ENCODE peak calls at places on chromosome 19, in eight cellular contexts. E is SK-N-SH, T is psoas muscle, V is foreskin keratinocyte, P is spleen, R is astrocyte, J is H1, Z is OCI-LY7. K is an unnamed sample. For H3K4me1, the result is how much of the 10 kb centered on the place peaks cover.

GRCh38 chr19:42152285-42152684 is 20.0 kb upstream of the POU2F2 start:
- DNase-seq in E (peak), T (no peak), V (no peak), P (no peak), R (no peak), J (no peak), Z (no peak), K (no peak)

GRCh38 chr19:45478454-45479238 is 10.8 kb downstream of the FOSB start:
- DNase-seq in E (peak), T (peak), V (peak), P (peak), R (peak), J (no peak), Z (peak), K (peak)

GRCh38 chr19:29529646-29530548 is 4.1 kb downstream of the VSTM2B start:
- DNase-seq in E (peak), T (no peak), V (no peak), P (peak), R (no peak), J (no peak), Z (no peak), K (no peak)

GRCh38 chr19:370641-371330 is 26.2 kb upstream of the MIER2 start:
- DNase-seq in E (no peak), T (no peak), V (no peak), P (peak), R (no peak), J (no peak), Z (no peak), K (no peak)

GRCh38 chr19:6076291-6076665 is 34.0 kb downstream of the RFX2 start:
- DNase-seq in E (no peak), T (no peak), V (no peak), P (no peak), R (no peak), J (no peak), Z (no peak), K (no peak)

GRCh38 chr19:18503971-18504885 is 17.6 kb downstream of the ELL start:
- DNase-seq in E (no peak), T (no peak), V (no peak), P (peak), R (no peak), J (no peak), Z (no peak), K (no peak)

GRCh38 chr19:39660661-39661060 is 4.9 kb downstream of the LGALS16 start:
- DNase-seq in E (no peak), T (no peak), V (no peak), P (no peak), R (no peak), J (no peak), Z (no peak), K (no peak)

GRCh38 chr19:18558202-18558555 is 509 bp downstream of the KXD1 start:
- DNase-seq in E (no peak), T (no peak), V (no peak), P (no peak), R (no peak), J (no peak), Z (no peak), K (no peak)

GRCh38 chr19:12828494-12828893 is 5.9 kb downstream of the RTBDN start:
- DNase-seq in E (peak), T (no peak), V (no peak), P (no peak), R (no peak), J (no peak), Z (peak), K (no peak)

GRCh38 chr19:18481505-18482222 is 40.2 kb downstream of the ELL start:
- DNase-seq in E (no peak), T (no peak), V (no peak), P (no peak), R (peak), J (no peak), Z (no peak), K (no peak)

GRCh38 chr19:8571006-8571411 is 6.2 kb downstream of the MYO1F start:
- DNase-seq in E (no peak), T (no peak), V (no peak), P (peak), R (peak), J (no peak), Z (no peak), K (peak)

GRCh38 chr19:44303305-44303704 is 1.5 kb downstream of the ZNF235 start:
- DNase-seq in E (peak), T (no peak), V (no peak), P (no peak), R (no peak), J (no peak), Z (no peak), K (no peak)

GRCh38 chr19:14073925-14074838 is 1.6 kb downstream of the MISP3 start:
- DNase-seq in E (peak), T (no peak), V (peak), P (peak), R (no peak), J (no peak), Z (peak), K (no peak)

GRCh38 chr19:13920940-13921744 is 15.1 kb downstream of the CC2D1A start:
- DNase-seq in E (peak), T (no peak), V (no peak), P (no peak), R (peak), J (no peak), Z (peak), K (no peak)

GRCh38 chr19:19453129-19453461 is 47.6 kb downstream of the GATAD2A start:
- DNase-seq in E (no peak), T (no peak), V (no peak), P (no peak), R (no peak), J (no peak), Z (no peak), K (no peak)

GRCh38 chr19:3699071-3699740 is 1.1 kb downstream of the PIP5K1C start:
- DNase-seq in E (peak), T (peak), V (peak), P (peak), R (peak), J (no peak), Z (peak), K (peak)

GRCh38 chr19:23999821-24000610 is 85.3 kb downstream of the ZNF726 start:
- DNase-seq in E (no peak), T (no peak), V (peak), P (no peak), R (no peak), J (no peak), Z (no peak), K (no peak)

GRCh38 chr19:483332-484072 is 12.8 kb upstream of the MADCAM1 start:
- DNase-seq in E (peak), T (no peak), V (no peak), P (peak), R (no peak), J (no peak), Z (no peak), K (peak)

GRCh38 chr19:12939292-12939606 is 840 bp downstream of the CALR start:
- DNase-seq in E (no peak), T (no peak), V (no peak), P (no peak), R (peak), J (no peak), Z (peak), K (no peak)

GRCh38 chr19:56736571-56736970 is 65.0 kb upstream of the ZNF835 start:
- DNase-seq in E (no peak), T (no peak), V (no peak), P (no peak), R (no peak), J (no peak), Z (no peak), K (no peak)

GRCh38 chr19:32373614-32374295 is 28.3 kb downstream of the ZNF507 start:
- DNase-seq in E (no peak), T (no peak), V (peak), P (no peak), R (peak), J (no peak), Z (no peak), K (no peak)

GRCh38 chr19:46678110-46678732 is 17.2 kb upstream of the DACT3 start:
- DNase-seq in E (peak), T (no peak), V (no peak), P (peak), R (no peak), J (no peak), Z (peak), K (peak)

GRCh38 chr19:5403968-5404640 is 51.1 kb upstream of the ZNRF4 start:
- DNase-seq in E (no peak), T (peak), V (peak), P (peak), R (peak), J (peak), Z (peak), K (peak)

GRCh38 chr19:30671622-30672051 is 299.5 kb downstream of the ZNF536 start:
- DNase-seq in E (no peak), T (no peak), V (no peak), P (peak), R (no peak), J (no peak), Z (no peak), K (no peak)

GRCh38 chr19:4870025-4870700 is 2.7 kb upstream of the PLIN3 start:
- DNase-seq in E (no peak), T (peak), V (peak), P (peak), R (peak), J (peak), Z (no peak), K (peak)

GRCh38 chr19:43720936-43721335 is 5.1 kb downstream of the IRGC start:
- DNase-seq in E (no peak), T (no peak), V (no peak), P (no peak), R (no peak), J (no peak), Z (no peak), K (no peak)

GRCh38 chr19:8580710-8581281 is 3.6 kb upstream of the MYO1F start:
- DNase-seq in E (peak), T (peak), V (no peak), P (peak), R (peak), J (peak), Z (peak), K (peak)

GRCh38 chr19:3369337-3370213 is 3.2 kb downstream of the NFIC start:
- DNase-seq in E (no peak), T (peak), V (no peak), P (peak), R (no peak), J (no peak), Z (no peak), K (peak)

GRCh38 chr19:28934626-28935025 is 278.3 kb downstream of the UQCRFS1 start:
- DNase-seq in E (no peak), T (no peak), V (no peak), P (no peak), R (no peak), J (no peak), Z (no peak), K (no peak)

GRCh38 chr19:30024091-30024490 is 82.1 kb downstream of the URI1 start:
- DNase-seq in E (no peak), T (no peak), V (no peak), P (no peak), R (no peak), J (no peak), Z (no peak), K (no peak)

GRCh38 chr19:10566658-10567410 is 1.0 kb upstream of the KRI1 start:
- DNase-seq in E (no peak), T (no peak), V (no peak), P (peak), R (no peak), J (no peak), Z (peak), K (no peak)

GRCh38 chr19:33811736-33812387 is 15.2 kb downstream of the KCTD15 start:
- DNase-seq in E (peak), T (no peak), V (no peak), P (peak), R (no peak), J (no peak), Z (no peak), K (no peak)

DNA sequence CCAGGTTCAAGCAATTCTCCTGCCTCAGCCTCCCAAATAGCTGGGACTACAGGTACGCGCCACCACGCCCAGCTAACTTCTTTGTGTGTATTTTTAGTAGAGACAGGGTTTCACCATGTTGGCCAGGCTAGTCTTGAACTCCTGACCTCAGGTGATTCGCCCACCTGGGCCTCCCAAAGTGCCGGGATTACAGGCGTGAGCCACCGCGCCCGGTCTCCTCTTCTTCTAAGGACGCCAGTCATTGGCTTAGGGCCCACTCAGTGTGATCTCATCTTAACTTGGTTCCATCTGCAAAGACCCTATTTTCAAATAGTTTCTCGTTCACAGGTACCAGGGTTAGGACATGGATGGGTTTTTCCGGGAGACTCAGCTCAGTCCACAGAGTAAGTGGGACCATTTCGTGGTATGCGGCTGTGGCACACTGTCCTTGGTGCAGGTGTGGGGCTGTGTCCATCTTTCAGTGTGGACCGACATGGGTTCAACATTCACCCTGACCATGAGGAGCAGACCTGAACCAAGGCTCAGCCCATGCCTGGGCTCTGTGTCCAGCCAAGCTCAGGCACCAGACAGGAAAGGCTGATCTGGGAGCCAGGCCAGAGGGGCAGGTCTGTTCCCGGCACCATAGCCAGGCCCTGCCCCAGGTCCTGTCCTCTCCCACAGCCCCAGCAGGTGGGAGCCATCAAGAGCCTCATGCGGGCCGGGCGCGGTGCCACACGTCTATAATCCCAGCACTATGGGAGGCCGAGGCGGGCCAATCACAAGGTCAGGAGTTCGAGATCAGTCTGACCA is 2.8 kb upstream of the MKNK2 start:
- DNase-seq in E (no peak), T (peak), V (no peak), P (peak), R (no peak), J (no peak), Z (no peak), K (peak)
- H3K4me1 ChIP-seq in E (under half), T (under half), V (under half), P (half or more), R (under half), J (under half), Z (half or more), K (under half)

DNA sequence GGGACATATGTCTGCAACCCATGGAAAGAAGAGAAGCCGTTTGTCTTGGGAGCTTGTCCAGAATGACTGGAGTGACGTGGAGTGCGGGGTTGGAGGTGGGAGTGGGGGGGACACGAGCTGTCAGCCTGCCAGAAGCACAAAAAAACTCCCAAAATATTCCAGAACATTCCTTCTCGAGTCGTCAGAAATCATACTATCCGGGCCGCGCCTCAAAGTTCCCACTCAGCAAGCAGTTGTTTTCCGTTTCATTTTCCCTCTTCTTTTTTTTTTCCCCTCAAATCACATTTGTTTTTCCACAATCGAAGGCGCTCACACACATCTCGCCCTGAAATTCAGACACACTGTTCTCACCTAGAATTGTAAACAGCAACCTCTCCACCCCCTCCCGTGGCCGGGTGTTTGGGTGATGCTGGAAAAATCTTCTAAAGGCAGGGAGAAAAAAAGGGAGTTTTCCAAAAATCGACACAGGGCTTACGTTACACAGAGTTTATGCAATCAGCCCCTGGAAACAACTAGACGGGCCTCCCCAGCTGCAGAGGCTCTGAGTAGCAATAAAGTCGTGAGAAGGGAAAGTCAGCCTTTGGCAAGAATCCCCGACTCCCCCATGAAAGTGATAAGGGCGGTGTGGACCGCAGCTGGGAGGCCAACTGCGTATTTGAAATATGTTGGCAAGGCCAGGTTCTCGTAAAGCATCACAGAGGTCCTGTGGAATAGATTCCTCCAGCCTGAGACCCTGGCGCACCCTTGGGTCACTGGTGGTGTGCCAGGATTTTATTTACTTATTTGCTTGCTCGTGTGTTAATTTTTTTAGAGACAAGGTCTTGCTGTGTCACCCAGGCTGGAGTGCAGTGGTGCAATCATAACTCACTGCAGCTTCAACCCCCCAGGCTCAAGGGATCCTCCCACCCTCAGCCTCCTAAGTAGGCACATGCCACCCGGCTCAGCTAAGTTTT is 31.2 kb upstream of the KLF2 start:
- DNase-seq in E (no peak), T (peak), V (no peak), P (no peak), R (peak), J (no peak), Z (no peak), K (peak)
- H3K27ac ChIP-seq in E (no peak), T (peak), V (no peak), P (peak), R (peak), J (no peak), Z (no peak), K (peak)

DNA sequence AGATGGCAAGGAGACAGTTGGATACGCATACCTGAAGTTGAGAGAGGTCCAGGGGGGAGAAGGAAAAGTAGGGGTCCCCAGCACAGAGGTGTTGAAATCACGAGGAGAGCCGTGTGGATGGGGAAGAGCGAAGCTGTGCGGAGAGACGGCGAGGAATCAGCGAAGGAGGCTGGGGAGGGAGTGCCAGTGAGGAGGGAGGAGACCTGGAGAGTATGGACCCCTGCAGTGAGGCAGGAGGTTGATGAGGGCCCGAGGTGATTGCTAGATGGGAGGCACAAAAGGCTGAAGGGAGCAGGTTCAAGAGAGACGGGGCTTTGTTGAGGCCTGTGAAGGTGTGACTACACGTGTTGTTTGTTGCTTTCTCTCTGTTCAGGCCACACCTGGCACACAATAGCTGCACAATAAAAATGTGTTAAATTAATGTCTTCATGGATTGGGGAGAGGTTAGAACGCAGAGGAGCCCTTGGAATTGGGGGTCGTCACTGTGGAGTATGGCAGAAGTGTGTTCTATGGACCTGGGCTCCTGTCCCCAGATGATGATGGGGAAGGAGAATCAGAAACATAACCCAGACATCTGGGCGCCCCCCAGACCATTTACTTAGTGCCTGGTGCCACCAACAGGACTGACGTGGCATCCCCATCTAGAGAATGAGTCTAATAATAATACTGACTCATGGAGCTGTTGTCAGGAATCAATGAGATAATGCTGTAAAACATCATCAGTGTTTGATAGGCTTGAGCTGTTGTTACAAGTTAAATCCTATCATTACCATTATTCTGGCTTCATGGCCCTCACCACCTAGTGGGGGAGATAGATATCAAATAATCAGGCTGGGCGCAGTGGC is 137.5 kb downstream of the SIPA1L3 start:
- DNase-seq in E (no peak), T (no peak), V (no peak), P (no peak), R (peak), J (no peak), Z (peak), K (peak)
- TF ChIP-seq CTCF in E (peak), T (no peak), V (peak), P (no peak), R (peak), J (no peak), Z (peak), K (no peak)

DNA sequence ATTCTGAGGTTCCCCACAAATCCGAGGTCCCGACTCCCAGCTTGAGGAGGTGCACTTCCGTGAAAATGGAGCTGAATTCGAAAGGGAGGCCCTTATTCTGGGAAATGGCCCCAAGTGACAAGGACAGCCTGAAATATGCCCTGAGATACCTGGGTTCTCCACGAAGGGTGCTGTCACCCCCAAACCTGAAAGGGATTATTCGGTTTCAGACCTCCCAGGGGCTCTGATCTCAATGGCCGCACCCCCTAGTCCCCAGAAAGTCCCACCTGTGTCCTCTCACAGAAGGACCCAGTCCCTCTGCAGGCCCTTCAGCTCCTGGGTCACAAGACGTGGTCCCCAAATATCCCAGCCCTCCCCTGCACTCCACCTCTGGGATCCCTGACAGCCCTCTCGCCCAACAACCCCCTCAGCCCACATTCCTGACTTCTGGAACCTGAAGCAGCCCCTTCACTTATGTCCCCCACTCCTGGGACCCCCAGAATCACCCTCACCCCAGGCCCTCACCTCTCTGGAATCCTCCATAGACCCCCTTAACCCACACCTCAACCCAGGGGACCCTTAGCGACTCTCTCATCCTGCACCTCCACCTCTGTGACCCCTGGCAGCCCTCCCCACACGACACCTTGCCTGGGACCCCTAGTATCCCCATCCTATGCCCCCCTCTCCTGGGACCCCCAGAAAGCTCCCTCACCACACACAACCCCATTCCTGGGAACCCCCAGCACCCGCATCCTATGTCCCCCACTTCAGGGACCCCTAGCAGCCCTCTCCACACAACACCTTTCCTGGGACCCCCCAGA is 597 bp downstream of the SYNGR4 start:
- DNase-seq in E (no peak), T (peak), V (no peak), P (peak), R (no peak), J (no peak), Z (no peak), K (no peak)
- H3K4me1 ChIP-seq in E (under half), T (under half), V (under half), P (under half), R (under half), J (under half), Z (under half), K (under half)

K was measured in left lung.